ENCODE peak calls at places on chromosomes 16 and 17, in ten cellular contexts. One of them, this sample, is unnamed.

GRCh38 chr17:76467809-76468633 is 618 bp downstream of the AANAT start:
- DNase-seq in NCI-H1436 treated with DMSO at 0.1 percent for 48 hours: no peak
- DNase-seq in PC-9: no peak
- DNase-seq in hepatic stellate cell: no peak
- DNase-seq in activated CD4-positive, alpha-beta memory T cell treated with anti-CD3 and anti-CD28 coated beads, Interleukin-2, amount 10 ng/mL, durations not matched to agents 7 days and 5 days: no peak
- DNase-seq in mucosa of descending colon: no peak
- DNase-seq in AML-193: no peak
- DNase-seq in Kasumi-1: no peak
- DNase-seq in tibial nerve: no peak
- DNase-seq in MCF 10A: no peak
- DNase-seq in this sample: no peak

GRCh38 chr17:46976626-46977270 is 2.3 kb downstream of the RPRML start:
- DNase-seq in NCI-H1436 treated with DMSO at 0.1 percent for 48 hours: no peak
- DNase-seq in PC-9: peak; percentile 46
- DNase-seq in hepatic stellate cell: no peak
- DNase-seq in activated CD4-positive, alpha-beta memory T cell treated with anti-CD3 and anti-CD28 coated beads, Interleukin-2, amount 10 ng/mL, durations not matched to agents 7 days and 5 days: no peak
- DNase-seq in mucosa of descending colon: no peak
- DNase-seq in AML-193: no peak
- DNase-seq in Kasumi-1: no peak
- DNase-seq in tibial nerve: no peak
- DNase-seq in MCF 10A: no peak
- DNase-seq in this sample: no peak

GRCh38 chr17:45261577-45262515 is at the start of gene SPATA32:
- DNase-seq in NCI-H1436 treated with DMSO at 0.1 percent for 48 hours: no peak
- DNase-seq in PC-9: no peak
- DNase-seq in hepatic stellate cell: no peak
- DNase-seq in activated CD4-positive, alpha-beta memory T cell treated with anti-CD3 and anti-CD28 coated beads, Interleukin-2, amount 10 ng/mL, durations not matched to agents 7 days and 5 days: peak; percentile 75
- DNase-seq in mucosa of descending colon: peak; percentile 80
- DNase-seq in AML-193: peak; percentile 30
- DNase-seq in Kasumi-1: peak; percentile 42
- DNase-seq in tibial nerve: no peak
- DNase-seq in MCF 10A: no peak
- DNase-seq in this sample: no peak

GRCh38 chr16:22948603-22949368 is 134.8 kb downstream of the HS3ST2 start:
- DNase-seq in NCI-H1436 treated with DMSO at 0.1 percent for 48 hours: no peak
- DNase-seq in PC-9: peak; percentile 62
- DNase-seq in hepatic stellate cell: peak; percentile 36
- DNase-seq in activated CD4-positive, alpha-beta memory T cell treated with anti-CD3 and anti-CD28 coated beads, Interleukin-2, amount 10 ng/mL, durations not matched to agents 7 days and 5 days: peak; percentile 67
- DNase-seq in mucosa of descending colon: peak; percentile 66
- DNase-seq in AML-193: peak; percentile 68
- DNase-seq in Kasumi-1: peak; percentile 31
- DNase-seq in tibial nerve: peak; percentile 54
- DNase-seq in MCF 10A: peak; percentile 85
- DNase-seq in this sample: no peak

GRCh38 chr17:41678907-41679739 is 9.6 kb upstream of the EIF1 start:
- DNase-seq in NCI-H1436 treated with DMSO at 0.1 percent for 48 hours: no peak
- DNase-seq in PC-9: peak; percentile 67
- DNase-seq in hepatic stellate cell: no peak
- DNase-seq in activated CD4-positive, alpha-beta memory T cell treated with anti-CD3 and anti-CD28 coated beads, Interleukin-2, amount 10 ng/mL, durations not matched to agents 7 days and 5 days: peak; percentile 84
- DNase-seq in mucosa of descending colon: no peak
- DNase-seq in AML-193: peak; percentile 92
- DNase-seq in Kasumi-1: peak; percentile 73
- DNase-seq in tibial nerve: no peak
- DNase-seq in MCF 10A: peak; percentile 91
- DNase-seq in this sample: no peak

GRCh38 chr16:64864232-64864803 is 257.5 kb downstream of the CDH11 start:
- DNase-seq in NCI-H1436 treated with DMSO at 0.1 percent for 48 hours: no peak
- DNase-seq in PC-9: no peak
- DNase-seq in hepatic stellate cell: peak; percentile 51
- DNase-seq in activated CD4-positive, alpha-beta memory T cell treated with anti-CD3 and anti-CD28 coated beads, Interleukin-2, amount 10 ng/mL, durations not matched to agents 7 days and 5 days: no peak
- DNase-seq in mucosa of descending colon: no peak
- DNase-seq in AML-193: no peak
- DNase-seq in Kasumi-1: no peak
- DNase-seq in tibial nerve: no peak
- DNase-seq in MCF 10A: peak; percentile 66
- DNase-seq in this sample: peak; percentile 59

GRCh38 chr17:51419476-51419875 is 159.1 kb downstream of the UTP18 start:
- DNase-seq in NCI-H1436 treated with DMSO at 0.1 percent for 48 hours: no peak
- DNase-seq in PC-9: no peak
- DNase-seq in hepatic stellate cell: no peak
- DNase-seq in activated CD4-positive, alpha-beta memory T cell treated with anti-CD3 and anti-CD28 coated beads, Interleukin-2, amount 10 ng/mL, durations not matched to agents 7 days and 5 days: no peak
- DNase-seq in mucosa of descending colon: no peak
- DNase-seq in AML-193: no peak
- DNase-seq in Kasumi-1: no peak
- DNase-seq in tibial nerve: no peak
- DNase-seq in MCF 10A: peak; percentile 23
- DNase-seq in this sample: no peak

GRCh38 chr17:34366051-34366450 is 3.0 kb upstream of the CCL1 start:
- DNase-seq in NCI-H1436 treated with DMSO at 0.1 percent for 48 hours: no peak
- DNase-seq in PC-9: no peak
- DNase-seq in hepatic stellate cell: no peak
- DNase-seq in activated CD4-positive, alpha-beta memory T cell treated with anti-CD3 and anti-CD28 coated beads, Interleukin-2, amount 10 ng/mL, durations not matched to agents 7 days and 5 days: no peak
- DNase-seq in mucosa of descending colon: no peak
- DNase-seq in AML-193: no peak
- DNase-seq in Kasumi-1: no peak
- DNase-seq in tibial nerve: no peak
- DNase-seq in MCF 10A: no peak
- DNase-seq in this sample: no peak